ENCODE peak calls at places on chromosome X, in seven cellular contexts. W, N, D, M, H, U and T are unnamed samples.

GRCh38 chrX:63713510-63713909 is 71.5 kb downstream of the ARHGEF9 start:
- DNase-seq in M (no peak), D (no peak), U (no peak), N (no peak), W (no peak), H (no peak), T (no peak)

GRCh38 chrX:72020204-72020603 is 109.6 kb downstream of the NHSL2 start:
- DNase-seq in D (peak), H (peak), N (no peak), W (no peak), M (peak), U (no peak), T (no peak)

GRCh38 chrX:73561791-73562190 is 1.2 kb upstream of the CHIC1 start:
- DNase-seq in M (no peak), W (no peak), D (no peak), H (no peak), U (no peak), N (no peak), T (no peak)

GRCh38 chrX:30627818-30628652 is 25.2 kb upstream of the GK start:
- DNase-seq in U (no peak), H (no peak), M (no peak), W (no peak), D (no peak), N (no peak), T (no peak)

GRCh38 chrX:13651150-13651549 is 1.8 kb upstream of the TCEANC start:
- DNase-seq in W (no peak), N (no peak), M (no peak), H (no peak), U (no peak), D (no peak), T (no peak)

GRCh38 chrX:71103110-71103983 is 3.2 kb downstream of the CXorf65 start:
- DNase-seq in H (peak), U (peak), N (peak), D (no peak), W (peak), M (peak), T (peak)

GRCh38 chrX:46325312-46325877 is 219.8 kb downstream of the ZNF674 start:
- DNase-seq in H (no peak), D (no peak), U (no peak), N (no peak), W (no peak), M (no peak), T (no peak)

GRCh38 chrX:20139966-20140365 is 1.7 kb downstream of the EIF1AX start:
- DNase-seq in N (no peak), M (no peak), H (no peak), U (no peak), W (no peak), D (no peak), T (no peak)

GRCh38 chrX:123036401-123036800 is 147.7 kb upstream of the GRIA3 start:
- DNase-seq in U (no peak), N (no peak), H (no peak), D (no peak), W (no peak), M (no peak), T (no peak)

GRCh38 chrX:119427024-119427794 is 28.1 kb downstream of the SLC25A43 start:
- DNase-seq in W (no peak), H (no peak), U (no peak), M (no peak), D (no peak), N (peak), T (peak)

GRCh38 chrX:13747836-13748235 is 13.3 kb downstream of the OFD1 start:
- DNase-seq in D (no peak), H (no peak), N (peak), U (peak), W (peak), M (no peak), T (peak)

GRCh38 chrX:46666831-46667230 is 92.1 kb downstream of the SLC9A7 start:
- DNase-seq in H (no peak), M (no peak), N (no peak), U (no peak), W (no peak), D (no peak), T (no peak)

GRCh38 chrX:10138726-10139125 is 18.0 kb upstream of the CLCN4 start:
- DNase-seq in U (no peak), M (peak), W (no peak), H (no peak), N (no peak), D (no peak), T (no peak)

GRCh38 chrX:42135583-42136228 is 212.4 kb upstream of the CASK start:
- DNase-seq in U (no peak), H (no peak), W (no peak), M (no peak), N (no peak), D (no peak), T (no peak)

GRCh38 chrX:3176439-3176820 is 135.2 kb downstream of the ARSF start:
- DNase-seq in D (no peak), N (no peak), M (no peak), W (no peak), U (no peak), H (no peak), T (no peak)

GRCh38 chrX:118565853-118566252 is 70.2 kb downstream of the DOCK11 start:
- DNase-seq in H (no peak), W (no peak), D (no peak), N (no peak), M (no peak), U (no peak), T (no peak)

GRCh38 chrX:12929701-12930100 is 23.3 kb downstream of the TLR8 start:
- DNase-seq in H (no peak), N (no peak), M (no peak), W (no peak), U (no peak), D (no peak), T (no peak)

GRCh38 chrX:140505421-140506337 is 810 bp upstream of the SOX3 start:
- DNase-seq in D (no peak), M (no peak), W (no peak), H (peak), N (no peak), U (peak), T (no peak)

GRCh38 chrX:336227-336626 is 17.6 kb upstream of the GTPBP6 start:
- DNase-seq in N (no peak), M (peak), H (no peak), D (no peak), U (no peak), W (no peak), T (no peak)

GRCh38 chrX:71366674-71367256 is 608 bp downstream of the TAF1 start:
- DNase-seq in N (peak), U (peak), H (peak), W (no peak), M (no peak), D (no peak), T (peak)

GRCh38 chrX:40173662-40174593 is 76.2 kb upstream of the BCOR start:
- DNase-seq in M (peak), N (peak), W (peak), U (peak), H (peak), D (no peak), T (peak)

GRCh38 chrX:8607326-8607725 is 124.6 kb downstream of the ANOS1 start:
- DNase-seq in W (no peak), U (no peak), D (no peak), N (no peak), M (no peak), H (no peak), T (no peak)

GRCh38 chrX:136623400-136623799 is 24.6 kb upstream of the CD40LG start:
- DNase-seq in M (no peak), N (no peak), D (no peak), U (no peak), H (no peak), W (no peak), T (no peak)

GRCh38 chrX:1444896-1445480 is 7.7 kb downstream of the ASMTL start:
- DNase-seq in N (no peak), U (no peak), M (peak), H (no peak), W (no peak), D (peak), T (no peak)

GRCh38 chrX:76253432-76253831 is 80.6 kb downstream of the PBDC1 start:
- DNase-seq in H (no peak), M (no peak), D (no peak), N (peak), U (peak), W (peak), T (peak)

GRCh38 chrX:1657367-1658082 is 42.7 kb downstream of the ASMT start:
- DNase-seq in W (no peak), M (no peak), N (no peak), H (no peak), U (no peak), D (no peak), T (peak)

DNA sequence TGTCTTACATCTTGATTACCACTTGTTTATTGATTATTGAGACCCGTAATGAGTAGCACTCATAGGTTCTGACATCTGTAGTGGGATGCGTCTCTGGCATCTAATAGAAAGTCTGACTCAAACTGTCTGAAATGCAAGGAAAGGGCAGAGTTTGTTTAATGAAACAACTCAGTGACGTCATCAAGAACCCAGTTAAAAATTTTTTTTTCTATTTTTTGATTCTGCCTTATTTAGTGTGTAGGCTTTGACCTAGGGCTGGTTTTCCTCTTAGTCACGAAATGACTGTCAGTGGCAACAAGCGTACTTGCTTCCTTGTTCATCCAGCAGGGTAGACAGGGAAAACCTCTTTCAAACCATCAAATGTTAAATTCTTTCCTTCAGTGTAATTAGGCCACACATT is 3.1 kb upstream of the CDKL5 start:
- DNase-seq in U (no peak), M (no peak), H (no peak), N (no peak), W (no peak), D (no peak), T (no peak)
- TF ChIP-seq EP300 in U (no peak), M (no peak), H (no peak), N (no peak), W (no peak), D (no peak), T (no peak)

DNA sequence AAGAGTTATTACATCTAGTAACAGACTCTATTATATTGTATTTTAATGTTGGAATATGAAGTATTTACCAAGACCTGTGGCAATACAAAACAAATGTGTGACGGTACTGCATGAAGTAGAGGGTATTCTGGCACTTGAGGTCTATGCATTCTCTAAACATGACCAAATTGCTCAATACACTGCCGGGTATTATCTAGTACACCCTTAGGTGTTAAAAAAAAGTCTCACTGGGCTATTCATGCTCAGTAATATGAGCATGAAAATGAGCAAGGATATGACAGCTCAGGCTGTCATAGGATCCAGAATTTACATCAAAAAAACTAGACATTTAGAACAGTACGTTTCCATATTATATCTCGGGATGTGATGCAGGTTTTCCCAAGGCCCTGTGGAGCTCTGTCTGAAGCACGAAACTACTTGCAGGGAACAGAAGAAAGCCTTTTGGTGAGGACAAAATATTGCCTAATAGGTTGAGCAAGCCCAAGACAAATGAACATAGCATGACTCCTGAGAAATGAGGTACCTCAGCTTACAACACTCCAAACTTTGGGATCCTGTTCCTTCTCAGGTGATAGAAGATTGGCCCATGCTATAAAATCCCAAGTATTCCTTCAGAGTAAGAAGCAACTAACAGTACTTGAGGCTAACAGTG is 74.1 kb upstream of the MAOA start:
- DNase-seq in M (no peak), D (no peak), H (no peak), N (no peak), U (no peak), W (no peak), T (no peak)
- TF ChIP-seq POLR2AphosphoS5 in M (peak), D (peak), H (no peak), N (no peak), U (no peak), W (no peak), T (no peak)

DNA sequence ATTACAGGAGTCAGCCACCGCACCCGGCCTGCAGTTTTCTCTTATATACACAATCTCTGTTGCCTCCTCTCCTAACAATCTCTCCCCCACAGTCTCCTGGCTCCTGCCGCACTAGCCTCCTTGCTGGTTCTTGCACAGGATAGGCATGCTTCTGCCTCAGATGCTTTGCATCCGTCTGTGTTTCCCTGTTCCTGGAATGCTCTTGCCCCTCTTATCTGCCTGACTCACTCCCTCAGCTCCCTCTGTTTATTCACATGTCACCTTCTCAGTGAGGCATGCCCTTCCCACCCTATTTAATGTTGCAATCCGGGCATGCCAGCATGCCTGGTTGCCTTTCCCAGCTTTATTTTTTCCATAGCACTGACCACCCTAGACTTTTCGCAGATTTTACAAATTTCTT is 161.9 kb downstream of the PHF8 start:
- DNase-seq in W (no peak), U (no peak), D (no peak), H (no peak), M (no peak), N (no peak), T (no peak)
- TF ChIP-seq EP300 in W (no peak), U (no peak), D (no peak), H (no peak), M (no peak), N (no peak), T (no peak)

GRCh38 chrX:109619816-109620215 is 5.2 kb downstream of the KCNE5 start:
- DNase-seq in W (no peak), N (no peak), U (no peak), D (no peak), M (no peak), H (no peak), T (no peak)
- TF ChIP-seq POLR2AphosphoS5 in W (no peak), N (no peak), U (no peak), D (no peak), M (no peak), H (no peak), T (no peak)

DNA sequence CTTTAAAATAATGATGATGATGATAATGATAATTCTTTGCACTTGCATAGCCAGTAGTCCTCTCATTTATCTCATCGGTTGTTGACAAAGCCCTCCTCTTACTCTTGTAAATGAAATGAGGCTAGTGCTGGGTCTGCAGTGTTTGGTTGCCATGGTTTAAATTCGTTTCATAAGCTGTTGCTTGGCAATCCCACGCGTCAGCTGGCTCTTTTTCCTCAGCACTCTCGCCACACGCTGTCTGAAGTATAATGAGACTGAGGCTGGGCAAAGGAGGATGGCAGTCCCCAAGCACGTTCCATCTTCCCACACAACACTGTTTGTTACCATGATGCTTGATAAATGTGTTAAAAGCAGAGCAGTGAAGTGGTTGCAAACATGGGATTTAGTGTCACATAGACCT is 15.5 kb downstream of the PAGE4 start:
- DNase-seq in U (no peak), H (no peak), W (no peak), N (no peak), D (no peak), M (no peak), T (no peak)
- TF ChIP-seq EP300 in U (no peak), H (no peak), W (no peak), N (no peak), D (no peak), M (no peak), T (no peak)